ENCODE peak calls at places on chromosome 5, in nine cellular contexts. H, X, C, P, B, E, A, T and R are unnamed samples.

GRCh38 chr5:120684213-120684612 is 220.1 kb downstream of the PRR16 start:
- DNase-seq in H (peak; percentile 45), X (peak; percentile 35), C (no peak), P (no peak), B (no peak), E (peak; percentile 8), A (no peak), T (no peak), R (no peak)

GRCh38 chr5:110362252-110362651 is 364.2 kb downstream of the TMEM232 start:
- DNase-seq in H (no peak), X (no peak), C (no peak), P (no peak), B (no peak), E (no peak), A (no peak), T (no peak), R (no peak)

GRCh38 chr5:154756871-154757646 is 1.9 kb downstream of the LARP1 start:
- DNase-seq in H (peak; percentile 49), X (peak; percentile 48), C (peak; percentile 41), P (peak; percentile 47), B (no peak), E (no peak), A (no peak), T (peak; percentile 59), R (no peak)

GRCh38 chr5:112930082-112930344 is 8.0 kb upstream of the REEP5 start:
- DNase-seq in H (no peak), X (no peak), C (no peak), P (no peak), B (no peak), E (no peak), A (no peak), T (no peak), R (no peak)

GRCh38 chr5:122141751-122142150 is 12.4 kb downstream of the ZNF474 start:
- DNase-seq in H (no peak), X (no peak), C (no peak), P (no peak), B (no peak), E (no peak), A (no peak), T (no peak), R (no peak)

GRCh38 chr5:173228639-173229380 is 6.2 kb downstream of the NKX2-5 start:
- DNase-seq in H (no peak), X (no peak), C (no peak), P (peak; percentile 56), B (no peak), E (no peak), A (no peak), T (peak; percentile 56), R (no peak)

GRCh38 chr5:83467315-83468044 is 4.1 kb upstream of the VCAN start:
- DNase-seq in H (peak; percentile 70), X (peak; percentile 70), C (no peak), P (no peak), B (no peak), E (no peak), A (no peak), T (no peak), R (no peak)

GRCh38 chr5:113764382-113764781 is 250.9 kb downstream of the YTHDC2 start:
- DNase-seq in H (no peak), X (no peak), C (no peak), P (no peak), B (no peak), E (no peak), A (no peak), T (no peak), R (no peak)

GRCh38 chr5:57368010-57368409 is 114.6 kb downstream of the ACTBL2 start:
- DNase-seq in H (peak; percentile 53), X (no peak), C (peak; percentile 17), P (no peak), B (no peak), E (no peak), A (no peak), T (no peak), R (no peak)

GRCh38 chr5:50325237-50325832 is 115.8 kb downstream of the EMB start:
- DNase-seq in H (peak; percentile 29), X (peak; percentile 33), C (peak; percentile 19), P (no peak), B (no peak), E (peak; percentile 32), A (no peak), T (peak; percentile 2), R (no peak)

GRCh38 chr5:17157916-17158529 is 59.4 kb upstream of the BASP1 start:
- DNase-seq in H (peak; percentile 99), X (peak; percentile 93), C (peak; percentile 79), P (no peak), B (peak; percentile 100), E (no peak), A (no peak), T (no peak), R (peak; percentile 95)

GRCh38 chr5:43000198-43000840 is 39.8 kb downstream of the ANXA2R start:
- DNase-seq in H (peak; percentile 50), X (peak; percentile 59), C (peak; percentile 55), P (peak; percentile 67), B (no peak), E (no peak), A (no peak), T (peak; percentile 66), R (no peak)

GRCh38 chr5:14417232-14417730 is 164.3 kb upstream of the OTULINL start:
- DNase-seq in H (peak; percentile 59), X (peak; percentile 71), C (no peak), P (no peak), B (no peak), E (no peak), A (no peak), T (no peak), R (no peak)

GRCh38 chr5:32331217-32331926 is 18.6 kb upstream of the MTMR12 start:
- DNase-seq in H (no peak), X (no peak), C (no peak), P (no peak), B (no peak), E (no peak), A (peak; percentile 91), T (peak; percentile 20), R (no peak)

GRCh38 chr5:40988761-40989510 is 79.6 kb downstream of the C7 start:
- DNase-seq in H (no peak), X (no peak), C (peak; percentile 2), P (no peak), B (no peak), E (no peak), A (peak; percentile 15), T (no peak), R (no peak)

GRCh38 chr5:115033861-115034260 is 135.8 kb downstream of the TRIM36 start:
- DNase-seq in H (peak; percentile 6), X (no peak), C (peak; percentile 27), P (no peak), B (no peak), E (no peak), A (peak; percentile 6), T (peak; percentile 16), R (no peak)

GRCh38 chr5:14155730-14156129 is 12.6 kb downstream of the TRIO start:
- DNase-seq in H (no peak), X (no peak), C (no peak), P (no peak), B (no peak), E (no peak), A (no peak), T (no peak), R (no peak)

GRCh38 chr5:61641748-61642565 is 309.9 kb downstream of the ZSWIM6 start:
- DNase-seq in H (peak; percentile 23), X (no peak), C (peak; percentile 42), P (no peak), B (no peak), E (no peak), A (no peak), T (no peak), R (no peak)
- TF ChIP-seq CTCF in H (peak; percentile 46), X (no peak), C (peak; percentile 31), P (no peak), B (peak; percentile 38), E (no peak), A (no peak), T (no peak), R (peak; percentile 37)

GRCh38 chr5:156934450-156935211 is 28.4 kb downstream of the TIMD4 start:
- DNase-seq in H (peak; percentile 9), X (peak; percentile 2), C (peak; percentile 33), P (no peak), B (no peak), E (peak; percentile 7), A (peak; percentile 9), T (peak; percentile 30), R (no peak)
- TF ChIP-seq CTCF in H (peak; percentile 59), X (peak; percentile 23), C (peak; percentile 53), P (peak; percentile 53), B (peak; percentile 18), E (peak; percentile 54), A (peak; percentile 52), T (peak; percentile 61), R (peak; percentile 44)

GRCh38 chr5:78640622-78641021 is 8.0 kb downstream of the LHFPL2 start:
- DNase-seq in H (peak; percentile 20), X (no peak), C (peak; percentile 48), P (no peak), B (no peak), E (no peak), A (peak; percentile 13), T (no peak), R (no peak)
- TF ChIP-seq CTCF in H (no peak), X (no peak), C (no peak), P (no peak), B (no peak), E (no peak), A (no peak), T (no peak), R (no peak)

GRCh38 chr5:168047043-168047668 is 244.3 kb upstream of the WWC1 start:
- DNase-seq in H (peak; percentile 41), X (peak; percentile 55), C (peak; percentile 68), P (peak; percentile 53), B (no peak), E (peak; percentile 41), A (peak; percentile 43), T (peak; percentile 61), R (no peak)
- TF ChIP-seq CTCF in H (peak; percentile 36), X (peak; percentile 22), C (peak; percentile 78), P (no peak), B (peak; percentile 36), E (peak; percentile 55), A (peak; percentile 76), T (peak; percentile 60), R (peak; percentile 20)

DNA sequence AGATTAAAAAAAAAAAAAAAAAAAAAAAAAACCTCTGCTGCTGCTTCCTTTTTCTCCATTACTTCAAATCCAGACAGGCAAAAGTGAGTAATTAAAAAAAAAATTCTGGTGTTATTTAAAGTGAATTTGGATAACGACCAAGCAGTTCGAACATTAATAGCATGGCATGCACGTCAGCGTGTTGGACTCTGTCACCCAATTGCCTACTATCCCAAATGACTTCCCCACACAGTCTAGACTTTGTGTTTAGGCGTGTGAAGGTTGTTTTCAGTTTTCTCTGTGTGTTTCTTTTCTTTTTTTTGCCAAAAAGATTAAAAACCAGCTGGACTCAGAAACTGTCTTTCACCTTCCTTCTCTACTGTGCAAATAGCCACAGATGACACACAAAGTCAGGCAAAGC is 321.4 kb downstream of the MSX2 start:
- DNase-seq in H (no peak), X (no peak), C (no peak), P (no peak), B (no peak), E (no peak), A (no peak), T (no peak), R (no peak)
- TF ChIP-seq CTCF in H (no peak), X (no peak), C (no peak), P (no peak), B (no peak), E (no peak), A (no peak), T (no peak), R (no peak)

GRCh38 chr5:1004598-1005361 is 3.8 kb upstream of the NKD2 start:
- DNase-seq in H (peak; percentile 39), X (peak; percentile 73), C (peak; percentile 76), P (peak; percentile 70), B (no peak), E (no peak), A (no peak), T (peak; percentile 77), R (no peak)
- TF ChIP-seq CTCF in H (peak; percentile 40), X (peak; percentile 55), C (peak; percentile 79), P (no peak), B (no peak), E (peak; percentile 39), A (peak; percentile 76), T (no peak), R (peak; percentile 63)